ENCODE peak calls at places on chromosomes 6 and 20, in ten cellular contexts. One of them, this sample, is unnamed.

GRCh38 chr6:4107873-4108272 is 27.5 kb downstream of the ECI2 start:
- DNase-seq in nephron progenitor cell: no peak
- DNase-seq in AG04450: no peak
- DNase-seq in astrocyte of the spinal cord: no peak
- DNase-seq in effector CD4-positive, alpha-beta T cell: no peak
- DNase-seq in fibroblast of the conjunctiva: no peak
- DNase-seq in HEK293T: no peak
- DNase-seq in left cardiac atrium: no peak
- DNase-seq in activated T-helper 2 cell treated with anti-CD3 and anti-CD28 coated beads, Interferon-gamma antibody, Interleukin-2, Interleukin-4, amounts not matched to agents 10 μg/mL and 5 μg/mL and 100 μg/mL, durations not matched to agents 14 hours and 24 hours and 36 hours: no peak
- DNase-seq in neural crest cell: no peak
- DNase-seq in this sample: no peak

GRCh38 chr6:110566346-110567125 is 90.1 kb upstream of the SLC22A16 start:
- DNase-seq in AG04450: no peak
- DNase-seq in HEK293T: no peak
- DNase-seq in neural crest cell: no peak
- DNase-seq in activated T-helper 2 cell treated with anti-CD3 and anti-CD28 coated beads, Interferon-gamma antibody, Interleukin-2, Interleukin-4, amounts not matched to agents 10 μg/mL and 5 μg/mL and 100 μg/mL, durations not matched to agents 14 hours and 24 hours and 36 hours: no peak
- DNase-seq in astrocyte of the spinal cord: no peak
- DNase-seq in nephron progenitor cell: peak
- DNase-seq in left cardiac atrium: no peak
- DNase-seq in effector CD4-positive, alpha-beta T cell: no peak
- DNase-seq in fibroblast of the conjunctiva: no peak
- DNase-seq in this sample: peak

GRCh38 chr20:57450419-57450818 is 59.2 kb downstream of the RBM38 start:
- DNase-seq in activated T-helper 2 cell treated with anti-CD3 and anti-CD28 coated beads, Interferon-gamma antibody, Interleukin-2, Interleukin-4, amounts not matched to agents 10 μg/mL and 5 μg/mL and 100 μg/mL, durations not matched to agents 14 hours and 24 hours and 36 hours: no peak
- DNase-seq in fibroblast of the conjunctiva: no peak
- DNase-seq in AG04450: no peak
- DNase-seq in HEK293T: no peak
- DNase-seq in astrocyte of the spinal cord: no peak
- DNase-seq in neural crest cell: no peak
- DNase-seq in left cardiac atrium: peak
- DNase-seq in effector CD4-positive, alpha-beta T cell: no peak
- DNase-seq in nephron progenitor cell: peak
- DNase-seq in this sample: no peak

GRCh38 chr6:113142775-113143174 is 714.4 kb upstream of the MARCKS start:
- DNase-seq in astrocyte of the spinal cord: no peak
- DNase-seq in nephron progenitor cell: no peak
- DNase-seq in fibroblast of the conjunctiva: no peak
- DNase-seq in activated T-helper 2 cell treated with anti-CD3 and anti-CD28 coated beads, Interferon-gamma antibody, Interleukin-2, Interleukin-4, amounts not matched to agents 10 μg/mL and 5 μg/mL and 100 μg/mL, durations not matched to agents 14 hours and 24 hours and 36 hours: no peak
- DNase-seq in HEK293T: no peak
- DNase-seq in left cardiac atrium: no peak
- DNase-seq in effector CD4-positive, alpha-beta T cell: no peak
- DNase-seq in neural crest cell: no peak
- DNase-seq in AG04450: no peak
- DNase-seq in this sample: no peak

GRCh38 chr6:149492798-149493165 is 8.0 kb upstream of the ZC3H12D start:
- DNase-seq in AG04450: no peak
- DNase-seq in HEK293T: no peak
- DNase-seq in astrocyte of the spinal cord: no peak
- DNase-seq in nephron progenitor cell: no peak
- DNase-seq in left cardiac atrium: no peak
- DNase-seq in fibroblast of the conjunctiva: no peak
- DNase-seq in neural crest cell: no peak
- DNase-seq in activated T-helper 2 cell treated with anti-CD3 and anti-CD28 coated beads, Interferon-gamma antibody, Interleukin-2, Interleukin-4, amounts not matched to agents 10 μg/mL and 5 μg/mL and 100 μg/mL, durations not matched to agents 14 hours and 24 hours and 36 hours: no peak
- DNase-seq in effector CD4-positive, alpha-beta T cell: no peak
- DNase-seq in this sample: no peak

GRCh38 chr6:132972971-132973370 is 158.6 kb downstream of the RPS12 start:
- DNase-seq in fibroblast of the conjunctiva: no peak
- DNase-seq in left cardiac atrium: no peak
- DNase-seq in nephron progenitor cell: no peak
- DNase-seq in HEK293T: no peak
- DNase-seq in astrocyte of the spinal cord: peak
- DNase-seq in activated T-helper 2 cell treated with anti-CD3 and anti-CD28 coated beads, Interferon-gamma antibody, Interleukin-2, Interleukin-4, amounts not matched to agents 10 μg/mL and 5 μg/mL and 100 μg/mL, durations not matched to agents 14 hours and 24 hours and 36 hours: no peak
- DNase-seq in AG04450: no peak
- DNase-seq in neural crest cell: no peak
- DNase-seq in effector CD4-positive, alpha-beta T cell: no peak
- DNase-seq in this sample: no peak

GRCh38 chr6:14888575-14889000 is 357.3 kb upstream of the JARID2 start:
- DNase-seq in astrocyte of the spinal cord: no peak
- DNase-seq in activated T-helper 2 cell treated with anti-CD3 and anti-CD28 coated beads, Interferon-gamma antibody, Interleukin-2, Interleukin-4, amounts not matched to agents 10 μg/mL and 5 μg/mL and 100 μg/mL, durations not matched to agents 14 hours and 24 hours and 36 hours: no peak
- DNase-seq in fibroblast of the conjunctiva: no peak
- DNase-seq in AG04450: no peak
- DNase-seq in neural crest cell: no peak
- DNase-seq in nephron progenitor cell: no peak
- DNase-seq in HEK293T: no peak
- DNase-seq in left cardiac atrium: no peak
- DNase-seq in effector CD4-positive, alpha-beta T cell: no peak
- DNase-seq in this sample: no peak

GRCh38 chr6:20338160-20338559 is 63.5 kb upstream of the E2F3 start:
- DNase-seq in astrocyte of the spinal cord: no peak
- DNase-seq in HEK293T: no peak
- DNase-seq in AG04450: no peak
- DNase-seq in left cardiac atrium: no peak
- DNase-seq in nephron progenitor cell: no peak
- DNase-seq in effector CD4-positive, alpha-beta T cell: no peak
- DNase-seq in neural crest cell: no peak
- DNase-seq in activated T-helper 2 cell treated with anti-CD3 and anti-CD28 coated beads, Interferon-gamma antibody, Interleukin-2, Interleukin-4, amounts not matched to agents 10 μg/mL and 5 μg/mL and 100 μg/mL, durations not matched to agents 14 hours and 24 hours and 36 hours: no peak
- DNase-seq in fibroblast of the conjunctiva: no peak
- DNase-seq in this sample: no peak

GRCh38 chr6:154488276-154488627 is 22.2 kb downstream of the CNKSR3 start:
- DNase-seq in AG04450: no peak
- DNase-seq in effector CD4-positive, alpha-beta T cell: no peak
- DNase-seq in HEK293T: no peak
- DNase-seq in neural crest cell: no peak
- DNase-seq in left cardiac atrium: no peak
- DNase-seq in fibroblast of the conjunctiva: no peak
- DNase-seq in activated T-helper 2 cell treated with anti-CD3 and anti-CD28 coated beads, Interferon-gamma antibody, Interleukin-2, Interleukin-4, amounts not matched to agents 10 μg/mL and 5 μg/mL and 100 μg/mL, durations not matched to agents 14 hours and 24 hours and 36 hours: no peak
- DNase-seq in astrocyte of the spinal cord: peak
- DNase-seq in nephron progenitor cell: no peak
- DNase-seq in this sample: no peak

GRCh38 chr6:167975449-167975848 is 22.0 kb upstream of the KIF25 start:
- DNase-seq in neural crest cell: no peak
- DNase-seq in fibroblast of the conjunctiva: no peak
- DNase-seq in activated T-helper 2 cell treated with anti-CD3 and anti-CD28 coated beads, Interferon-gamma antibody, Interleukin-2, Interleukin-4, amounts not matched to agents 10 μg/mL and 5 μg/mL and 100 μg/mL, durations not matched to agents 14 hours and 24 hours and 36 hours: no peak
- DNase-seq in effector CD4-positive, alpha-beta T cell: no peak
- DNase-seq in astrocyte of the spinal cord: no peak
- DNase-seq in AG04450: no peak
- DNase-seq in HEK293T: no peak
- DNase-seq in nephron progenitor cell: no peak
- DNase-seq in left cardiac atrium: no peak
- DNase-seq in this sample: no peak

GRCh38 chr6:135265278-135265677 is 84.2 kb downstream of the MYB start:
- DNase-seq in activated T-helper 2 cell treated with anti-CD3 and anti-CD28 coated beads, Interferon-gamma antibody, Interleukin-2, Interleukin-4, amounts not matched to agents 10 μg/mL and 5 μg/mL and 100 μg/mL, durations not matched to agents 14 hours and 24 hours and 36 hours: no peak
- DNase-seq in HEK293T: no peak
- DNase-seq in nephron progenitor cell: no peak
- DNase-seq in AG04450: no peak
- DNase-seq in astrocyte of the spinal cord: no peak
- DNase-seq in fibroblast of the conjunctiva: no peak
- DNase-seq in effector CD4-positive, alpha-beta T cell: no peak
- DNase-seq in left cardiac atrium: no peak
- DNase-seq in neural crest cell: no peak
- DNase-seq in this sample: no peak

GRCh38 chr6:108797951-108798671 is 50.1 kb upstream of the ARMC2 start:
- DNase-seq in astrocyte of the spinal cord: no peak
- DNase-seq in HEK293T: no peak
- DNase-seq in fibroblast of the conjunctiva: no peak
- DNase-seq in activated T-helper 2 cell treated with anti-CD3 and anti-CD28 coated beads, Interferon-gamma antibody, Interleukin-2, Interleukin-4, amounts not matched to agents 10 μg/mL and 5 μg/mL and 100 μg/mL, durations not matched to agents 14 hours and 24 hours and 36 hours: no peak
- DNase-seq in left cardiac atrium: no peak
- DNase-seq in AG04450: no peak
- DNase-seq in effector CD4-positive, alpha-beta T cell: no peak
- DNase-seq in neural crest cell: no peak
- DNase-seq in nephron progenitor cell: no peak
- DNase-seq in this sample: no peak

GRCh38 chr6:94721459-94721858 is 855.9 kb upstream of the MANEA start:
- DNase-seq in activated T-helper 2 cell treated with anti-CD3 and anti-CD28 coated beads, Interferon-gamma antibody, Interleukin-2, Interleukin-4, amounts not matched to agents 10 μg/mL and 5 μg/mL and 100 μg/mL, durations not matched to agents 14 hours and 24 hours and 36 hours: no peak
- DNase-seq in HEK293T: no peak
- DNase-seq in nephron progenitor cell: no peak
- DNase-seq in neural crest cell: no peak
- DNase-seq in AG04450: no peak
- DNase-seq in left cardiac atrium: no peak
- DNase-seq in astrocyte of the spinal cord: no peak
- DNase-seq in fibroblast of the conjunctiva: no peak
- DNase-seq in effector CD4-positive, alpha-beta T cell: no peak
- DNase-seq in this sample: no peak

GRCh38 chr6:146785001-146785585 is 186.3 kb downstream of the ADGB start:
- DNase-seq in effector CD4-positive, alpha-beta T cell: no peak
- DNase-seq in left cardiac atrium: no peak
- DNase-seq in AG04450: peak
- DNase-seq in activated T-helper 2 cell treated with anti-CD3 and anti-CD28 coated beads, Interferon-gamma antibody, Interleukin-2, Interleukin-4, amounts not matched to agents 10 μg/mL and 5 μg/mL and 100 μg/mL, durations not matched to agents 14 hours and 24 hours and 36 hours: peak
- DNase-seq in HEK293T: peak
- DNase-seq in astrocyte of the spinal cord: peak
- DNase-seq in nephron progenitor cell: peak
- DNase-seq in neural crest cell: peak
- DNase-seq in fibroblast of the conjunctiva: peak
- DNase-seq in this sample: peak

GRCh38 chr6:41937472-41937871 is 4.1 kb downstream of the CCND3 start:
- DNase-seq in astrocyte of the spinal cord: no peak
- DNase-seq in left cardiac atrium: no peak
- DNase-seq in fibroblast of the conjunctiva: no peak
- DNase-seq in effector CD4-positive, alpha-beta T cell: no peak
- DNase-seq in AG04450: no peak
- DNase-seq in HEK293T: no peak
- DNase-seq in neural crest cell: no peak
- DNase-seq in nephron progenitor cell: no peak
- DNase-seq in activated T-helper 2 cell treated with anti-CD3 and anti-CD28 coated beads, Interferon-gamma antibody, Interleukin-2, Interleukin-4, amounts not matched to agents 10 μg/mL and 5 μg/mL and 100 μg/mL, durations not matched to agents 14 hours and 24 hours and 36 hours: no peak
- DNase-seq in this sample: no peak

GRCh38 chr6:44666324-44666723 is 278.8 kb downstream of the CDC5L start:
- DNase-seq in astrocyte of the spinal cord: no peak
- DNase-seq in activated T-helper 2 cell treated with anti-CD3 and anti-CD28 coated beads, Interferon-gamma antibody, Interleukin-2, Interleukin-4, amounts not matched to agents 10 μg/mL and 5 μg/mL and 100 μg/mL, durations not matched to agents 14 hours and 24 hours and 36 hours: no peak
- DNase-seq in left cardiac atrium: no peak
- DNase-seq in effector CD4-positive, alpha-beta T cell: no peak
- DNase-seq in fibroblast of the conjunctiva: no peak
- DNase-seq in nephron progenitor cell: no peak
- DNase-seq in HEK293T: no peak
- DNase-seq in AG04450: no peak
- DNase-seq in neural crest cell: no peak
- DNase-seq in this sample: no peak

GRCh38 chr20:16692442-16692841 is 37.4 kb upstream of the SNRPB2 start:
- DNase-seq in nephron progenitor cell: no peak
- DNase-seq in astrocyte of the spinal cord: no peak
- DNase-seq in effector CD4-positive, alpha-beta T cell: no peak
- DNase-seq in left cardiac atrium: no peak
- DNase-seq in activated T-helper 2 cell treated with anti-CD3 and anti-CD28 coated beads, Interferon-gamma antibody, Interleukin-2, Interleukin-4, amounts not matched to agents 10 μg/mL and 5 μg/mL and 100 μg/mL, durations not matched to agents 14 hours and 24 hours and 36 hours: no peak
- DNase-seq in fibroblast of the conjunctiva: no peak
- DNase-seq in HEK293T: no peak
- DNase-seq in AG04450: no peak
- DNase-seq in neural crest cell: no peak
- DNase-seq in this sample: no peak

GRCh38 chr20:47466704-47467459 is 34.8 kb upstream of the NCOA3 start:
- DNase-seq in fibroblast of the conjunctiva: no peak
- DNase-seq in nephron progenitor cell: no peak
- DNase-seq in HEK293T: no peak
- DNase-seq in astrocyte of the spinal cord: no peak
- DNase-seq in AG04450: no peak
- DNase-seq in activated T-helper 2 cell treated with anti-CD3 and anti-CD28 coated beads, Interferon-gamma antibody, Interleukin-2, Interleukin-4, amounts not matched to agents 10 μg/mL and 5 μg/mL and 100 μg/mL, durations not matched to agents 14 hours and 24 hours and 36 hours: no peak
- DNase-seq in effector CD4-positive, alpha-beta T cell: no peak
- DNase-seq in left cardiac atrium: no peak
- DNase-seq in neural crest cell: no peak
- DNase-seq in this sample: no peak

GRCh38 chr6:34506718-34507117 is 40.8 kb downstream of the PACSIN1 start:
- DNase-seq in HEK293T: no peak
- DNase-seq in left cardiac atrium: no peak
- DNase-seq in astrocyte of the spinal cord: no peak
- DNase-seq in fibroblast of the conjunctiva: no peak
- DNase-seq in effector CD4-positive, alpha-beta T cell: no peak
- DNase-seq in AG04450: no peak
- DNase-seq in nephron progenitor cell: no peak
- DNase-seq in neural crest cell: no peak
- DNase-seq in activated T-helper 2 cell treated with anti-CD3 and anti-CD28 coated beads, Interferon-gamma antibody, Interleukin-2, Interleukin-4, amounts not matched to agents 10 μg/mL and 5 μg/mL and 100 μg/mL, durations not matched to agents 14 hours and 24 hours and 36 hours: no peak
- DNase-seq in this sample: no peak

GRCh38 chr6:68139130-68139529 is 496.0 kb upstream of the ADGRB3 start:
- DNase-seq in nephron progenitor cell: no peak
- DNase-seq in effector CD4-positive, alpha-beta T cell: no peak
- DNase-seq in fibroblast of the conjunctiva: no peak
- DNase-seq in neural crest cell: no peak
- DNase-seq in AG04450: no peak
- DNase-seq in HEK293T: no peak
- DNase-seq in activated T-helper 2 cell treated with anti-CD3 and anti-CD28 coated beads, Interferon-gamma antibody, Interleukin-2, Interleukin-4, amounts not matched to agents 10 μg/mL and 5 μg/mL and 100 μg/mL, durations not matched to agents 14 hours and 24 hours and 36 hours: no peak
- DNase-seq in astrocyte of the spinal cord: no peak
- DNase-seq in left cardiac atrium: no peak
- DNase-seq in this sample: no peak

GRCh38 chr6:125377621-125378020 is 75.9 kb upstream of the HDDC2 start:
- DNase-seq in neural crest cell: no peak
- DNase-seq in effector CD4-positive, alpha-beta T cell: no peak
- DNase-seq in AG04450: no peak
- DNase-seq in activated T-helper 2 cell treated with anti-CD3 and anti-CD28 coated beads, Interferon-gamma antibody, Interleukin-2, Interleukin-4, amounts not matched to agents 10 μg/mL and 5 μg/mL and 100 μg/mL, durations not matched to agents 14 hours and 24 hours and 36 hours: no peak
- DNase-seq in left cardiac atrium: no peak
- DNase-seq in HEK293T: no peak
- DNase-seq in fibroblast of the conjunctiva: peak
- DNase-seq in nephron progenitor cell: no peak
- DNase-seq in astrocyte of the spinal cord: peak
- DNase-seq in this sample: no peak

GRCh38 chr6:143110572-143110971 is 49.9 kb downstream of the AIG1 start:
- DNase-seq in astrocyte of the spinal cord: peak
- DNase-seq in neural crest cell: no peak
- DNase-seq in AG04450: peak
- DNase-seq in activated T-helper 2 cell treated with anti-CD3 and anti-CD28 coated beads, Interferon-gamma antibody, Interleukin-2, Interleukin-4, amounts not matched to agents 10 μg/mL and 5 μg/mL and 100 μg/mL, durations not matched to agents 14 hours and 24 hours and 36 hours: no peak
- DNase-seq in nephron progenitor cell: no peak
- DNase-seq in left cardiac atrium: no peak
- DNase-seq in effector CD4-positive, alpha-beta T cell: no peak
- DNase-seq in fibroblast of the conjunctiva: no peak
- DNase-seq in HEK293T: no peak
- DNase-seq in this sample: no peak

GRCh38 chr20:51446656-51447055 is 95.9 kb downstream of the NFATC2 start:
- DNase-seq in HEK293T: peak
- DNase-seq in nephron progenitor cell: no peak
- DNase-seq in neural crest cell: peak
- DNase-seq in AG04450: no peak
- DNase-seq in effector CD4-positive, alpha-beta T cell: no peak
- DNase-seq in activated T-helper 2 cell treated with anti-CD3 and anti-CD28 coated beads, Interferon-gamma antibody, Interleukin-2, Interleukin-4, amounts not matched to agents 10 μg/mL and 5 μg/mL and 100 μg/mL, durations not matched to agents 14 hours and 24 hours and 36 hours: no peak
- DNase-seq in left cardiac atrium: peak
- DNase-seq in astrocyte of the spinal cord: peak
- DNase-seq in fibroblast of the conjunctiva: peak
- DNase-seq in this sample: peak

GRCh38 chr6:78781001-78781400 is 86.3 kb upstream of the IRAK1BP1 start:
- DNase-seq in left cardiac atrium: no peak
- DNase-seq in activated T-helper 2 cell treated with anti-CD3 and anti-CD28 coated beads, Interferon-gamma antibody, Interleukin-2, Interleukin-4, amounts not matched to agents 10 μg/mL and 5 μg/mL and 100 μg/mL, durations not matched to agents 14 hours and 24 hours and 36 hours: no peak
- DNase-seq in AG04450: no peak
- DNase-seq in astrocyte of the spinal cord: no peak
- DNase-seq in fibroblast of the conjunctiva: no peak
- DNase-seq in nephron progenitor cell: no peak
- DNase-seq in effector CD4-positive, alpha-beta T cell: no peak
- DNase-seq in HEK293T: no peak
- DNase-seq in neural crest cell: no peak
- DNase-seq in this sample: no peak

GRCh38 chr20:62951896-62952372 is 575 bp upstream of the SLC17A9 start:
- DNase-seq in left cardiac atrium: peak
- DNase-seq in neural crest cell: no peak
- DNase-seq in astrocyte of the spinal cord: no peak
- DNase-seq in activated T-helper 2 cell treated with anti-CD3 and anti-CD28 coated beads, Interferon-gamma antibody, Interleukin-2, Interleukin-4, amounts not matched to agents 10 μg/mL and 5 μg/mL and 100 μg/mL, durations not matched to agents 14 hours and 24 hours and 36 hours: no peak
- DNase-seq in HEK293T: no peak
- DNase-seq in nephron progenitor cell: no peak
- DNase-seq in AG04450: no peak
- DNase-seq in effector CD4-positive, alpha-beta T cell: no peak
- DNase-seq in fibroblast of the conjunctiva: no peak
- DNase-seq in this sample: no peak

GRCh38 chr20:4737857-4738627 is 16.3 kb downstream of the PRND start:
- DNase-seq in neural crest cell: no peak
- DNase-seq in AG04450: no peak
- DNase-seq in activated T-helper 2 cell treated with anti-CD3 and anti-CD28 coated beads, Interferon-gamma antibody, Interleukin-2, Interleukin-4, amounts not matched to agents 10 μg/mL and 5 μg/mL and 100 μg/mL, durations not matched to agents 14 hours and 24 hours and 36 hours: no peak
- DNase-seq in nephron progenitor cell: no peak
- DNase-seq in left cardiac atrium: no peak
- DNase-seq in effector CD4-positive, alpha-beta T cell: no peak
- DNase-seq in fibroblast of the conjunctiva: no peak
- DNase-seq in HEK293T: no peak
- DNase-seq in astrocyte of the spinal cord: no peak
- DNase-seq in this sample: no peak

GRCh38 chr6:113979930-113980329 is 9.0 kb upstream of the HDAC2 start:
- DNase-seq in AG04450: no peak
- DNase-seq in fibroblast of the conjunctiva: no peak
- DNase-seq in HEK293T: no peak
- DNase-seq in activated T-helper 2 cell treated with anti-CD3 and anti-CD28 coated beads, Interferon-gamma antibody, Interleukin-2, Interleukin-4, amounts not matched to agents 10 μg/mL and 5 μg/mL and 100 μg/mL, durations not matched to agents 14 hours and 24 hours and 36 hours: no peak
- DNase-seq in effector CD4-positive, alpha-beta T cell: no peak
- DNase-seq in neural crest cell: no peak
- DNase-seq in astrocyte of the spinal cord: no peak
- DNase-seq in left cardiac atrium: no peak
- DNase-seq in nephron progenitor cell: no peak
- DNase-seq in this sample: no peak

GRCh38 chr20:14344746-14345145 is 7.3 kb upstream of the FLRT3 start:
- DNase-seq in HEK293T: no peak
- DNase-seq in effector CD4-positive, alpha-beta T cell: no peak
- DNase-seq in AG04450: no peak
- DNase-seq in left cardiac atrium: no peak
- DNase-seq in neural crest cell: no peak
- DNase-seq in activated T-helper 2 cell treated with anti-CD3 and anti-CD28 coated beads, Interferon-gamma antibody, Interleukin-2, Interleukin-4, amounts not matched to agents 10 μg/mL and 5 μg/mL and 100 μg/mL, durations not matched to agents 14 hours and 24 hours and 36 hours: no peak
- DNase-seq in fibroblast of the conjunctiva: no peak
- DNase-seq in astrocyte of the spinal cord: no peak
- DNase-seq in nephron progenitor cell: no peak
- DNase-seq in this sample: no peak